ENCODE peak calls at places on chromosomes 12 and 14, in ten cellular contexts. Y is HFFc6, U is GM06990, B is astrocyte of the spinal cord, H is WTC11, Z is HCT116, T is lower lobe of right lung, K is fibroblast of lung, V is AG04450, O is uterus. L is an unnamed sample.

GRCh38 chr12:89326260-89327040 is 25.9 kb downstream of the DUSP6 start:
- DNase-seq in K (no peak), B (no peak), Y (no peak), O (no peak), V (no peak), H (no peak), Z (no peak), U (no peak), T (no peak), L (no peak)

GRCh38 chr14:89247457-89248122 is 169.4 kb downstream of the FOXN3 start:
- DNase-seq in K (no peak), H (no peak), T (no peak), O (no peak), V (no peak), Z (no peak), U (no peak), Y (no peak), B (no peak), L (no peak)

GRCh38 chr12:92085040-92085439 is 60.6 kb downstream of the BTG1 start:
- DNase-seq in T (no peak), V (no peak), O (no peak), Z (no peak), K (peak; percentile 68), B (no peak), H (no peak), Y (no peak), U (no peak), L (no peak)

GRCh38 chr12:12323118-12323517 is 26.9 kb downstream of the MANSC1 start:
- DNase-seq in U (no peak), K (no peak), O (no peak), T (no peak), H (no peak), B (no peak), Z (no peak), Y (no peak), V (no peak), L (no peak)

GRCh38 chr14:81062816-81063215 is 107.4 kb downstream of the TSHR start:
- DNase-seq in O (no peak), K (no peak), V (no peak), Z (peak; percentile 21), Y (no peak), T (no peak), H (peak; percentile 30), B (no peak), U (peak; percentile 3), L (no peak)

GRCh38 chr12:117231750-117232149 is 41.5 kb upstream of the FBXO21 start:
- DNase-seq in T (no peak), H (peak; percentile 62), O (no peak), V (no peak), B (no peak), Z (peak; percentile 24), U (no peak), K (no peak), Y (no peak), L (no peak)

GRCh38 chr12:53978477-53979356 is 4.0 kb upstream of the HOTAIR start:
- DNase-seq in V (no peak), T (no peak), B (no peak), Y (no peak), Z (no peak), H (no peak), U (no peak), O (no peak), K (no peak), L (no peak)

GRCh38 chr12:126874427-126875026 is 1392.4 kb upstream of the TMEM132C start:
- DNase-seq in B (peak; percentile 59), Z (peak; percentile 50), O (peak; percentile 21), U (peak; percentile 13), H (peak; percentile 34), V (no peak), Y (peak; percentile 30), T (peak; percentile 57), K (no peak), L (peak; percentile 73)

DNA sequence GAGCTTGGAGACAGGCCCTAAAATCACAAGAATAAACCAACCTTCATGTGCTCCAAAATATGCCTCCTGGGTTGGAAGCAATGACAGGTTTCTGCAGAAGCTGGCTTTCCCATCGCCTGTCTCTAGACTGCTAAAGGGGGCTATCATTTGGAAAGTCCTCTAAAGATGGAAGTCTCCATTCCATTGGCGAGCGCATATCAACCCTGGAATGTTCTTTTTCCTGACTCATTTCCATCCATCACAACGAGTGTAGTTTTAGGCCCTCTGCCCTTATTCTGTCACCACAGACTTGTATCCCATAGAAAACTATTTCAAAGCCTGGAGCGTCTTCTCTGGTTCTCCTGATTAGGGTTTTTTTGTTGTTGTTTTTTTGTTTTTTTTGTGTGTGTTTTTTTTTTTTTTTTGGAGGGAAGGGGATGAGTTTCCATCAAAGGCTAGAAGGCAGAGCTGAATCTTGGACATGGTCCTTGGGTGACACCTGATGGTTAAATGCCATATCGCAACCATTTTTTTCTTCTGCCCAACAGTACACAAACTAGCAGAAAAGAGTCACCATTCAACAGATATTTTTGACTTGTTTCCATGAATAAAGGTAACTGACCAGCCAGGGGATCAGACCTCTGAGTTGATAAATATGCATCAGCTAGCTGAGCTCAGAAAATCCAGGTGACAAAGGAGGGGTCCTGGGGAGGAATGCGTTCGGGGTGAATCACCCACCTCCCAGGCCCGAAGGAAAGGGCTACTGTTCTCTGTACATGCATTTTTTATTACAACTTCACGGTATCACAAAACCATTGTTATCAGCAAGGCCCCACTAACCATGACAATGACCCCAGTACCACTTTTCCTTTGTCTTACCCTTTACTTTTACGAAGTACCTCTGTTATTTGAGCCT is 40.5 kb downstream of the KCNA5 start:
- DNase-seq in U (peak; percentile 14), O (no peak), H (no peak), Z (peak; percentile 28), Y (peak; percentile 54), V (no peak), B (peak; percentile 73), T (no peak), K (peak; percentile 75), L (peak; percentile 71)
- TF ChIP-seq CTCF in U (peak; percentile 57), O (peak; percentile 41), H (peak; percentile 42), Z (peak; percentile 74), Y (peak; percentile 82), V (peak; percentile 82), B (peak; percentile 63), T (peak; percentile 63), K (peak; percentile 72), L (peak; percentile 67)

DNA sequence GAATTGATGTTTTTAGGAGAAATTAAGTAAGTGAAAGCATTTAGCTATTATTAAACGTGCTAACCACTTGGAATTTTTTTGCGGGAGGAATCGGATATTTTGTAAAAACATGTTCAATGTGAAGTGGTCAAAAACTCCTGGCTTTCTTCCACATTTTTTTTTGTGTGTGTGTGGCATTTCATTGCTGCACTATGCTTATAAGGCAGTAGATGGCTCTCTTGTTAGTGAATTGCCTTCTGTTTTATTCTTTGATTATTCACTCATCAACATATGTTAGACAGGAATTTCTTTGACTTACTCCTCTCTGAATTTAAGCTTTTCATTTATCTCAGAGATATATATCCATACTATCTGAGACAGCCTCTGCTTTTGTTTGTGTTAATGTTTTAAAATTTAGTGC is 71.3 kb downstream of the DERA start:
- DNase-seq in V (no peak), Y (peak; percentile 63), Z (no peak), K (peak; percentile 76), B (peak; percentile 62), H (no peak), T (no peak), O (no peak), U (no peak), L (no peak)
- TF ChIP-seq CTCF in V (peak; percentile 71), Y (peak; percentile 73), Z (peak; percentile 53), K (peak; percentile 61), B (peak; percentile 62), H (no peak), T (peak; percentile 44), O (peak; percentile 7), U (no peak), L (no peak)

GRCh38 chr12:8948711-8949524 is 527 bp downstream of the M6PR start:
- DNase-seq in Z (no peak), T (no peak), U (no peak), V (no peak), K (peak; percentile 26), B (peak; percentile 20), Y (peak; percentile 21), O (no peak), H (no peak), L (no peak)

GRCh38 chr12:8949525-8950286 is at the start of gene M6PR:
- DNase-seq in U (peak; percentile 98), B (peak; percentile 95), H (peak; percentile 91), Z (peak; percentile 90), T (peak; percentile 96), K (peak; percentile 95), Y (peak; percentile 95), V (peak; percentile 78), O (peak; percentile 91), L (peak; percentile 93)

GRCh38 chr12:8950287-8950574 is 786 bp upstream of the M6PR start:
- DNase-seq in K (no peak), V (no peak), B (no peak), O (no peak), T (no peak), H (no peak), Z (no peak), Y (no peak), U (no peak), L (no peak)

GRCh38 chr12:8951744-8952143 is 2.3 kb upstream of the M6PR start:
- DNase-seq in O (no peak), T (no peak), B (no peak), H (no peak), Y (no peak), K (no peak), U (no peak), Z (no peak), V (no peak), L (no peak)

DNA sequence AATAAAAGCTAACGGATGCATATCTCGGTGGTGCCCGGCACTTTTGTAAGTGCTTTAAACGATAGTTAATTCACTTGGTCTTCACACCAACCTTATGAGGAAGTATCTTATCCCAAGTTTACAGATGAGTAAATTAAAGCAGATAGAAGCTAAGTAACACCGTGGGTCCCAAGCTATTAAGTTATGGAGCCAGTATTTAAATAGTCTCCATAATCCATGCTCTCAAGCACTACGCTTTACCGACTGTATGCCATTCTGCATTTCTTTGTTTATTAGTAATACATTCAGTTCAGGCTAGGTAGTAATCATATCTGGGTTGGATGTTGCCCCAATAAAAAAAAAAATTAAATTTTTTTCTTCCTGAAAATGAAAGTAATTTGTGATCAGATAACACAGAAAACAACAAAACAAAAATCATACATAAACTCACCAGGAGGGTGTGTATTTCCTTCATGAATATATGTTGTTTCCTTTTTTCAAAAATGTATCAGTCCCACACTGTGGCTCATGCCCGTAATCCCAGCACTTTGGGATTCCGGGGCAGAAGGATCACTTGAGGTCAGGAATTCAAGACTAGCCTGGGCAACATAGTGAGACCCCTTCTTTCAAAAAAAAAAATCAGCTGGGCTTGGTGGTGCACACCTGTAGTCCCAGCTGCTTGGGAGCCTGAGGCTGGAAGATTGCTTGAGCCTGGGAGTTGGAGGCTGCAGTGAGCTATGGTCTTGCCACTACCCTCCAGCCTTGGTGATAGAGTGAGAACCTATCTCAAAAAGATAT is 1.4 kb upstream of the M6PR start:
- DNase-seq in Y (no peak), H (no peak), B (no peak), O (no peak), T (no peak), Z (no peak), U (no peak), V (no peak), K (no peak), L (no peak)
- TF ChIP-seq CTCF in Y (no peak), H (no peak), B (no peak), O (no peak), T (no peak), Z (no peak), U (no peak), V (no peak), K (no peak), L (no peak)

DNA sequence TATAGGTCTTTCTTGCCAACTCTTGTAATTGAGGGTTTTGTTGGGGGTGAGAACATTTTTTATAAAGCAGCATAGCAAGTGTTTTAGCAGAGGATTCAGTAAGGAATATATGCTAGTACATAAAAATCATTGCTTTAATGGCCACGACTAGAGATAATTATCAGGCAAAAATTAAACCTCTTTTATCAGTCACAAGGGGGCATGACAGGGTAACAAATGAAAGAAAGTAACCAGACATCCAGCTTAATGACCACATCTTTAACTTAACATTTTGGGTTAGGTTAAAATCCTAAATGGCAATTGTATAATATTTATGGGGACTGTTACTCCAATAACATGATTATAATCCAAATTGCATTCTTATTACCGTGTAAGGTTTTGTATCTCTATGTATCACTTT is 119.6 kb downstream of the LRRIQ1 start:
- DNase-seq in V (no peak), K (peak; percentile 34), Y (no peak), T (no peak), Z (peak; percentile 31), O (no peak), B (peak; percentile 20), U (peak; percentile 1), H (no peak), L (no peak)
- TF ChIP-seq CTCF in V (no peak), K (no peak), Y (no peak), T (no peak), Z (peak; percentile 62), O (peak; percentile 8), B (peak; percentile 22), U (no peak), H (no peak), L (no peak)